ENCODE peak calls at places on chromosomes 6 and 20, in four cellular contexts. C, D, N and A are unnamed samples.

GRCh38 chr6:105235155-105235554 is 55.3 kb upstream of the POPDC3 start:
- DNase-seq in C (no peak), D (no peak), N (no peak), A (no peak)

GRCh38 chr6:148407372-148407771 is 64.7 kb downstream of the SASH1 start:
- DNase-seq in C (no peak), D (no peak), N (no peak), A (no peak)

GRCh38 chr20:45448250-45448649 is 21.3 kb upstream of the WFDC2 start:
- DNase-seq in C (no peak), D (no peak), N (no peak), A (no peak)

GRCh38 chr6:148790817-148791216 is 44.0 kb downstream of the UST start:
- DNase-seq in C (no peak), D (peak; percentile 9), N (no peak), A (no peak)

GRCh38 chr6:114364295-114364694 is 21.5 kb upstream of the HS3ST5 start:
- DNase-seq in C (no peak), D (no peak), N (peak; percentile 34), A (no peak)

GRCh38 chr6:158640519-158640918 is 4.0 kb downstream of the DYNLT1 start:
- DNase-seq in C (peak; percentile 41), D (no peak), N (no peak), A (no peak)

GRCh38 chr6:129491436-129491835 is 218.5 kb downstream of the ARHGAP18 start:
- DNase-seq in C (no peak), D (no peak), N (no peak), A (no peak)

GRCh38 chr6:106309766-106310373 is 15.7 kb downstream of the ATG5 start:
- DNase-seq in C (no peak), D (no peak), N (peak; percentile 9), A (no peak)

GRCh38 chr20:58192567-58192966 is 35.9 kb downstream of the ANKRD60 start:
- DNase-seq in C (peak; percentile 87), D (no peak), N (no peak), A (no peak)

GRCh38 chr6:129901910-129902309 is 40.8 kb upstream of the TMEM244 start:
- DNase-seq in C (no peak), D (no peak), N (no peak), A (no peak)

GRCh38 chr20:44166477-44166876 is 20.5 kb downstream of the JPH2 start:
- DNase-seq in C (no peak), D (no peak), N (no peak), A (no peak)

GRCh38 chr6:56958481-56958880 is 3.6 kb downstream of the BEND6 start:
- DNase-seq in C (no peak), D (no peak), N (no peak), A (no peak)

GRCh38 chr6:50791900-50792508 is 26.7 kb upstream of the TFAP2B start:
- DNase-seq in C (no peak), D (no peak), N (peak; percentile 61), A (no peak)

GRCh38 chr20:10040070-10040970 is 5.5 kb downstream of the ANKEF1 start:
- DNase-seq in C (no peak), D (no peak), N (peak; percentile 80), A (no peak)

GRCh38 chr6:170276369-170277057 is 14.4 kb downstream of the DLL1 start:
- DNase-seq in C (no peak), D (no peak), N (no peak), A (no peak)

GRCh38 chr6:1915226-1915625 is 305.5 kb downstream of the FOXC1 start:
- DNase-seq in C (no peak), D (no peak), N (no peak), A (no peak)

GRCh38 chr20:35084998-35085397 is 7.6 kb downstream of the TRPC4AP start:
- DNase-seq in C (no peak), D (no peak), N (no peak), A (no peak)

GRCh38 chr6:167422934-167423333 is 98.0 kb downstream of the TTLL2 start:
- DNase-seq in C (no peak), D (no peak), N (no peak), A (no peak)

GRCh38 chr6:31631209-31631608 is 10.7 kb downstream of the PRRC2A start:
- DNase-seq in C (no peak), D (no peak), N (no peak), A (no peak)

GRCh38 chr6:80440496-80441160 is 334.2 kb downstream of the BCKDHB start:
- DNase-seq in C (no peak), D (no peak), N (no peak), A (no peak)

GRCh38 chr6:170271771-170272314 is 19.0 kb downstream of the DLL1 start:
- DNase-seq in C (no peak), D (peak; percentile 91), N (no peak), A (peak; percentile 45)

GRCh38 chr20:25042531-25043498 is 15.1 kb downstream of the ACSS1 start:
- DNase-seq in C (no peak), D (peak; percentile 61), N (no peak), A (peak; percentile 95)

GRCh38 chr6:23013776-23014175 is 444.4 kb downstream of the HDGFL1 start:
- DNase-seq in C (no peak), D (no peak), N (no peak), A (no peak)
- H3K4me3 ChIP-seq in C (no peak overlapping the region), D (no peak overlapping the region), N (no peak overlapping the region), A (no peak overlapping the region)

DNA sequence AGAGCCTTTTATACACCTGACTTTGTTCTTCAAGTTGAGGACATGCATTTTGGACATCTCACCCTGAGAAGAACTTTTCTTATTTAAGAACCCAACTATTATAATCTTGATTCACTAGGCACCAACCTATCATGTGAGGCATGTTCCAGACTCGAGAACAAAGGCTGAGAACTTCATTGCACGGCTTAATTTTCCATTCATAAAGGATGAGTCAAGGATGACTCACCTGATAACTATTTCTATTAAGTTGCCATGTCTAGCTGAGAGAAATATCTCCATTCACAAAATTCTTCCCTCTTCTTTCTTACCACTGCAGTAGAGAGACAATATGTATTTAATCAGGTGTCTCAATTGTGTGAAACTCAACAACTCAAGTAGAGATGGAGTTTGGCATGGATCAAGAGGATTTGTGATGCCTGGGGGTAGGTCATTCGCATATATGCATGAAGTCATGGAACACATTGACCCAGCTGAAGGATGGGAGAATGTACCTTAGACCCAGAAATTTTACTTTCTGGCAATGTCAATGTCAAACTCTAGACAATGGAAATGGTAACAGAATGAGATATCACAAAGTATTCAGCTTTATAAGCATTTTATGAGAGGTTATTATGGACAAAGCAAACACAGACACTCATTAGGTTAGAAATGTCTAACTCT is 208.7 kb upstream of the PRND start:
- DNase-seq in C (no peak), D (no peak), N (peak; percentile 38), A (no peak)
- TF ChIP-seq GABPA in C (no peak), D (no peak), N (no peak), A (no peak)

DNA sequence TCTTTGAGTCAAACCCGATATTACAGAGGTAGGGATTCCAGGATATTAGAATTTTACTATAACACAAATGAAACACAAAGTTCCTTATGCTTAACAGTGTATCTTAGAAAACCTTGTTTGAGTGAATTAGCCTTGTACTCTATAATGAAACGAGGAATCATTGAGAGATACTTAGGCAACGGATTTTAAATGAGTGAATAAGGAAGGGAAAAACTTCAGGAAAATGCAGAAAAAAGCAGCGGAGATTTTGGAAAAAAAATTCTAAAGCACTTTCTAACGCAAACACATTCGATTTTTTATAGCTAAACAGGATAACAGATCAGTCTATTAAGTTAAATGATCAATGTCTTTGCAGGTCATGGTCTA is 137.3 kb downstream of the HFE start:
- DNase-seq in C (no peak), D (no peak), N (no peak), A (no peak)
- H3K4me3 ChIP-seq in C (peak overlapping the region; percentile 61), D (peak overlapping the region; percentile 79), N (peak overlapping the region; percentile 70), A (no peak overlapping the region)

GRCh38 chr6:16883414-16883813 is 122.2 kb upstream of the ATXN1 start:
- DNase-seq in C (no peak), D (no peak), N (no peak), A (no peak)
- TF ChIP-seq GABPA in C (no peak), D (no peak), N (no peak), A (no peak)

GRCh38 chr6:45678063-45678620 is 300.4 kb upstream of the SUPT3H start:
- DNase-seq in C (no peak), D (no peak), N (no peak), A (no peak)
- H3K4me3 ChIP-seq in C (no peak overlapping the region), D (no peak overlapping the region), N (no peak overlapping the region), A (no peak overlapping the region)

GRCh38 chr6:32941412-32941784 is 570 bp upstream of the HLA-DMB start:
- DNase-seq in C (no peak), D (peak; percentile 95), N (no peak), A (no peak)
- TF ChIP-seq GABPA in C (no peak), D (no peak), N (no peak), A (no peak)

GRCh38 chr6:28606424-28607391 is 81.0 kb downstream of the GPX5 start:
- DNase-seq in C (peak; percentile 84), D (peak; percentile 45), N (peak; percentile 83), A (peak; percentile 23)
- H3K4me3 ChIP-seq in C (peak overlapping the region; percentile 71), D (peak overlapping the region; percentile 53), N (peak overlapping the region; percentile 69), A (peak overlapping the region; percentile 44)

DNA sequence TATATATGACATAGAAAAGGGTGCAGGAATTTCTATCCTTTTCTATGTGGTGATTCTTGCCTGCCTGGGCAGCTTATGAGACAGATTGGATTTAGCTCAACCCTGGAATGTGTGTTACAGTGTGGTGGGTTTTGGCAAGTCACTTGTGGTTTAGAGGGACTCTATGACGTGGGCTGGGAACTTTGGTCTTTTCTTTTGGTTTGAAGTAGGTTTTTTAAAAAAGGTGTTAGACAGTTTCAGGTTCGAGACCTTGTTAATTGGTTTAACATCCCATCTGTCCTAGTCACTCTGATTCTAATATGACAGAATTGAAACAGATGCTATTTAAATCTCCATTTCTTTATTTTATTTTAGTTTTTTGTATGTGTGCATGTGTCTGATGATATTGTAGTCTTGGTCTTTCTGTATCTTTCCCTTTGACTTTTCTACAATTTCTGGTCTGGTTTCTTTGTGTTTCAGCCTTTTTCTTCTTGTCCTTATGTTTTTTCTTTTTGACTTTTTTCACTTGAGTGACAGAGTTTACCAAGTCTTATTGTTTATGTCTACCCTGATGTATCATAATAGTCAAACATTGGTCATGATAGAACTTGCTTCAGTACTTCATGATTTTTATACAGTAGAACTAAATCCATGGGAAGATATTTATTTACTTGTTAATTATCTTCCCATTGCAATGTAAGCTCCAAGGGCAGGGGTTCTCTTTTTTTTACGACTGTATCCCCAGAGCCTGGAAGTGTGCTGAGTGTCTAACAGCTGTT is 174.3 kb downstream of the CDKAL1 start:
- DNase-seq in C (no peak), D (peak; percentile 59), N (no peak), A (no peak)
- TF ChIP-seq GABPA in C (no peak), D (peak; percentile 11), N (no peak), A (no peak)